ENCODE peak calls at places on chromosomes 6 and 20, in nine cellular contexts. T is heart left ventricle; P is esophagus squamous epithelium; O is CD8-positive, alpha-beta T cell; M is H1; G is foreskin fibroblast; N is mesothelial cell of epicardium; Q is sigmoid colon; I is GM20000. C is an unnamed sample.

GRCh38 chr6:72316675-72317380 is 305.0 kb upstream of the KCNQ5 start:
- DNase-seq in T (no peak), P (no peak), O (no peak), M (no peak), G (no peak), N (no peak), Q (peak; percentile 48), I (no peak), C (no peak)

GRCh38 chr20:3720626-3721025 is 8.2 kb upstream of the SIGLEC1 start:
- DNase-seq in T (no peak), P (no peak), O (no peak), M (no peak), G (no peak), N (no peak), Q (no peak), I (no peak), C (no peak)

GRCh38 chr6:3371222-3371949 is 85.5 kb downstream of the SLC22A23 start:
- DNase-seq in T (no peak), P (no peak), O (no peak), M (no peak), G (no peak), N (no peak), Q (peak; percentile 32), I (no peak), C (no peak)

GRCh38 chr20:13995086-13995665 is at the start of gene MACROD2:
- DNase-seq in T (peak; percentile 81), P (peak; percentile 22), O (no peak), M (peak; percentile 100), G (peak; percentile 83), N (peak; percentile 92), Q (peak; percentile 95), I (no peak), C (peak; percentile 95)

GRCh38 chr6:85065831-85066230 is 301.4 kb upstream of the TBX18 start:
- DNase-seq in T (no peak), P (no peak), O (no peak), M (no peak), G (no peak), N (no peak), Q (no peak), I (no peak), C (no peak)

GRCh38 chr6:102853249-102853955 is 1459.9 kb downstream of the GRIK2 start:
- DNase-seq in T (no peak), P (no peak), O (no peak), M (no peak), G (no peak), N (no peak), Q (no peak), I (no peak), C (no peak)

GRCh38 chr6:53065266-53066058 is at the start of gene FBXO9:
- DNase-seq in T (peak; percentile 83), P (peak; percentile 30), O (peak; percentile 86), M (peak; percentile 82), G (peak; percentile 40), N (peak; percentile 69), Q (peak; percentile 78), I (peak; percentile 89), C (peak; percentile 92)

GRCh38 chr6:111121789-111122350 is 34.6 kb downstream of the SLC16A10 start:
- DNase-seq in T (no peak), P (no peak), O (no peak), M (no peak), G (no peak), N (no peak), Q (no peak), I (no peak), C (no peak)

GRCh38 chr20:11207749-11208502 is 534.1 kb upstream of the JAG1 start:
- DNase-seq in T (no peak), P (no peak), O (no peak), M (no peak), G (no peak), N (no peak), Q (no peak), I (no peak), C (no peak)

GRCh38 chr6:139591075-139591474 is 216.6 kb upstream of the CITED2 start:
- DNase-seq in T (no peak), P (no peak), O (no peak), M (no peak), G (no peak), N (no peak), Q (no peak), I (no peak), C (no peak)

GRCh38 chr6:80637312-80637711 is 530.8 kb downstream of the BCKDHB start:
- DNase-seq in T (no peak), P (no peak), O (no peak), M (no peak), G (peak; percentile 47), N (no peak), Q (no peak), I (no peak), C (no peak)

GRCh38 chr6:128554302-128554701 is 33.9 kb upstream of the PTPRK start:
- DNase-seq in T (no peak), P (no peak), O (no peak), M (no peak), G (no peak), N (no peak), Q (no peak), I (no peak), C (no peak)
- TF ChIP-seq CTCF in T (peak; percentile 55), P (no peak), O (no peak), M (no peak), G (peak; percentile 19), N (no peak), Q (no peak), I (no peak), C (peak; percentile 47)

GRCh38 chr20:46543033-46543432 is 7.4 kb downstream of the OCSTAMP start:
- DNase-seq in T (no peak), P (no peak), O (no peak), M (no peak), G (no peak), N (no peak), Q (no peak), I (no peak), C (no peak)

GRCh38 chr20:46545827-46546138 is 4.7 kb downstream of the OCSTAMP start:
- DNase-seq in T (no peak), P (no peak), O (no peak), M (no peak), G (no peak), N (no peak), Q (no peak), I (no peak), C (no peak)

GRCh38 chr20:46545077-46545826 is 5.2 kb downstream of the OCSTAMP start:
- DNase-seq in T (no peak), P (no peak), O (no peak), M (no peak), G (no peak), N (no peak), Q (no peak), I (peak; percentile 60), C (no peak)

GRCh38 chr20:46543959-46544358 is 6.5 kb downstream of the OCSTAMP start:
- DNase-seq in T (no peak), P (no peak), O (no peak), M (no peak), G (no peak), N (no peak), Q (no peak), I (no peak), C (no peak)

DNA sequence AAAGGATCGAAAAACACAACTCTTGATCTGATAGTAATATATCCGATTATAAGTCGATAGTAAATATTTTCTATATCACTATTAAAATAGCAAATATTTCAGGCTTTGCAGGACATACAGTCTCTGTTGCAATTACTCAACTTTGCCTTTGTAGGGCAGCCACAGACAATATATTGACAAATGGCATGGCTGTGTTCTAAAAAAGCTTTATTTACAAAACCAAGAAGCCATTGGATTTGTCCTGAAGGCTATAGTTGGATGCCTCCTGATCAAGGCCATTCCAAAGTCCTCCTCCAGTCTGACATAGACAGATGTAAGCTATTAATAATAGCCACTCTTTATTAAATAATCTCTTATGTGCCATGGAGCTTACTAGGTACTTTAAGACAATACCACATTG is 5.9 kb downstream of the OCSTAMP start:
- DNase-seq in T (no peak), P (no peak), O (no peak), M (no peak), G (no peak), N (no peak), Q (no peak), I (no peak), C (no peak)
- TF ChIP-seq CTCF in T (peak; percentile 18), P (no peak), O (no peak), M (peak; percentile 6), G (no peak), N (no peak), Q (no peak), I (peak; percentile 24), C (peak; percentile 30)

DNA sequence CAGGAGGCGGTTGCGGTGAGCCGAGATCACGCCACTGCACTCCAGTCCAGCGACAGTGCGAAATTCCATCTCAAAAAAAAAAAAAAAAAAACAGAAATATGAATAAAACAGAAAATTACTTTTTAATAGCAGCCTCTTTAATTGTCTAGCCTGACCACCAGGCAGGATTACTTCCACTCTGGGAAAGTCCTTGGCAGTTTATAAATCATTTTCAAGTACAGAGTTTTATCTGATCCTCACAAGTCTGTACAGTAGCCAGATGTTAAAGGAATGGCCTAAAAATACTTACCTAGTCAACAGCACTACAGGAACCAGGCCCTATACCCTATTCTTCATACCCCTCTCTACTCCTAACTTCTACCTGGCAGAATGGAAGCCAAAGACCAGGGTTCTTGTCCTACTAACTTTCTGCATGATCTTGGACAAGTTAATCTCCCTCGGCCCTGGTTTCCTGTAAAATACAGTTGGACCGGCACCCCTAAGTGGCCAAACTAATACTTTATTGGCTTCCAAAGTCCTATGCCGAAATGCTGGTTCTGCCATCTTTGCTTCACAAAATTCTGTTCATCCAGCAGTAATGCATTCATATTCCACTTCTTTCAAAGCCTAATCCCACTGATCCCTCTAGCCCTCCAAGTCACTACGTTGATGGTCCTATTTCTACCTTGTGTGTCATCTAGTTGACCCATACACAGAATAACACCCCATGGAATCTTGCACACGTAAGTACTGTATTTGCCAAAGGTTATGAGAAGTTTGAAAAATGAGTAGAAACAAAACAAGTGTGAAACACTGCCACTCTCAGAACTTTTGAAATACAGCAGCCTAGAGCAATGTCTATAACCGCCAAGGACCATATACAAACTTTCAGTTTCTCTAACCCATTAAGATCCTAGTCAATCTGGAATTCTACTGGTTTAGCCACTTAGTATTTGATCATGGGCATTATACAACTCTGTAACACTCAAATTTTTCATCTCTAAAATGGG is 1.7 kb downstream of the EIF2S2 start:
- DNase-seq in T (no peak), P (no peak), O (no peak), M (no peak), G (no peak), N (no peak), Q (no peak), I (peak; percentile 46), C (no peak)
- TF ChIP-seq CTCF in T (no peak), P (no peak), O (no peak), M (no peak), G (no peak), N (no peak), Q (no peak), I (no peak), C (peak; percentile 25)

DNA sequence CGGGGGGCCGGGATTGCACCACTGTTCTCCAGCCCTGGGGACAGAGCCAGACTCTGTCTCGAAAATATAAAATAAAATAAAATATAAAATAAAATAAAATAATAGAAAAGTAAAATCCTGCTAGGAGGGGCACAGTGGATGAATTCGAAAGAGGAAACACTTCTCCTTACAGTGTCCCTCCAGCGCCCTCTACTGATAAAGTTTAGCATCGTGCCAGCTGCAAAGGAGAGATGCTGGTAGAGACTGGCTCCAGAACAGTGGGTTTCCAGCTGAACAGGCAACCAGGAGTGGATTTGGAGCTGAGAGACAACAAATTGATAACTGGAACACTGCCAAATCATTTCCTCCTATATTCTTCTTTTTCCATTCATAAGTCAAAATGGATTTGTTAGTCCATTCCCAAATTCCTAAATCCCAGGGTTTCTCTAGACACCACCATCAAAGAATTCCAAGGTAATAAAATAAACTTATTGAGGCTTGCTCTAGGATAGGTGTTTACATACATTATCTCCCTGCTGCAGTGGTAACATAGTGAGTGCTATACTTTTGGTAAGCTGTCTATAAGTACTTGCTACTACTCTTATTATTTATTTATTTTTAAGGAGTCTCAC is 31.7 kb upstream of the TBPL1 start:
- DNase-seq in T (peak; percentile 72), P (peak; percentile 4), O (peak; percentile 67), M (peak; percentile 90), G (peak; percentile 55), N (peak; percentile 34), Q (peak; percentile 84), I (peak; percentile 69), C (peak; percentile 91)
- TF ChIP-seq CTCF in T (peak; percentile 80), P (peak; percentile 35), O (peak; percentile 79), M (peak; percentile 80), G (peak; percentile 93), N (peak; percentile 62), Q (peak; percentile 54), I (peak; percentile 68), C (peak; percentile 87)